ENCODE peak calls at places on chromosomes 5 and 9, in five cellular contexts. One of them, this sample, is unnamed. For H3K4me1, the result is how much of the 10 kb centered on the place peaks cover.

GRCh38 chr5:1568201-1568979 is 44.6 kb upstream of the LPCAT1 start:
- DNase-seq in sigmoid colon: peak
- DNase-seq in HepG2: peak
- DNase-seq in GM12878: no peak
- DNase-seq in spleen: no peak
- DNase-seq in this sample: no peak

GRCh38 chr9:136692190-136693134 is 5.2 kb upstream of the AGPAT2 start:
- DNase-seq in spleen: no peak
- DNase-seq in sigmoid colon: no peak
- DNase-seq in GM12878: no peak
- DNase-seq in HepG2: no peak
- DNase-seq in this sample: no peak

GRCh38 chr9:99445377-99445891 is 223.4 kb downstream of the SEC61B start:
- DNase-seq in GM12878: no peak
- DNase-seq in HepG2: no peak
- DNase-seq in sigmoid colon: no peak
- DNase-seq in spleen: no peak
- DNase-seq in this sample: no peak

GRCh38 chr5:177380805-177381126 is 3.5 kb upstream of the SLC34A1 start:
- DNase-seq in spleen: no peak
- DNase-seq in GM12878: no peak
- DNase-seq in sigmoid colon: no peak
- DNase-seq in HepG2: no peak
- DNase-seq in this sample: no peak

GRCh38 chr5:170597109-170597741 is 93.4 kb downstream of the KCNIP1 start:
- DNase-seq in GM12878: no peak
- DNase-seq in sigmoid colon: peak
- DNase-seq in HepG2: no peak
- DNase-seq in spleen: no peak
- DNase-seq in this sample: no peak

GRCh38 chr9:126472931-126473330 is 140.8 kb upstream of the LMX1B start:
- DNase-seq in HepG2: no peak
- DNase-seq in spleen: no peak
- DNase-seq in sigmoid colon: no peak
- DNase-seq in GM12878: no peak
- DNase-seq in this sample: no peak

GRCh38 chr9:89903076-89903475 is 298.3 kb downstream of the GADD45G start:
- DNase-seq in sigmoid colon: no peak
- DNase-seq in GM12878: no peak
- DNase-seq in HepG2: no peak
- DNase-seq in spleen: no peak
- DNase-seq in this sample: no peak

GRCh38 chr9:126146254-126147145 is 180.1 kb upstream of the MVB12B start:
- DNase-seq in HepG2: peak
- DNase-seq in sigmoid colon: no peak
- DNase-seq in spleen: peak
- DNase-seq in GM12878: peak
- DNase-seq in this sample: peak

GRCh38 chr5:10452768-10453331 is 11.2 kb downstream of the ROPN1L start:
- DNase-seq in GM12878: peak
- DNase-seq in spleen: no peak
- DNase-seq in sigmoid colon: no peak
- DNase-seq in HepG2: peak
- DNase-seq in this sample: no peak

GRCh38 chr5:81400375-81400774 is 6.4 kb upstream of the ACOT12 start:
- DNase-seq in HepG2: no peak
- DNase-seq in GM12878: no peak
- DNase-seq in sigmoid colon: no peak
- DNase-seq in spleen: no peak
- DNase-seq in this sample: no peak

GRCh38 chr5:131986161-131986912 is 25.1 kb downstream of the ACSL6 start:
- DNase-seq in GM12878: no peak
- DNase-seq in HepG2: no peak
- DNase-seq in spleen: peak
- DNase-seq in sigmoid colon: no peak
- DNase-seq in this sample: no peak

GRCh38 chr9:111949919-111950318 is 53.3 kb downstream of the UGCG start:
- DNase-seq in spleen: no peak
- DNase-seq in sigmoid colon: no peak
- DNase-seq in HepG2: no peak
- DNase-seq in GM12878: no peak
- DNase-seq in this sample: no peak

GRCh38 chr5:124651663-124652513 is 94.6 kb downstream of the ZNF608 start:
- DNase-seq in sigmoid colon: peak
- DNase-seq in spleen: peak
- DNase-seq in HepG2: peak
- DNase-seq in GM12878: no peak
- DNase-seq in this sample: peak

GRCh38 chr9:95726756-95727155 is 148.7 kb upstream of the ERCC6L2 start:
- DNase-seq in spleen: no peak
- DNase-seq in HepG2: peak
- DNase-seq in GM12878: no peak
- DNase-seq in sigmoid colon: no peak
- DNase-seq in this sample: no peak

GRCh38 chr9:114861922-114862605 is 56.2 kb upstream of the TNFSF15 start:
- DNase-seq in GM12878: no peak
- DNase-seq in sigmoid colon: no peak
- DNase-seq in HepG2: no peak
- DNase-seq in spleen: no peak
- DNase-seq in this sample: no peak
- H3K4me1 ChIP-seq in GM12878: under half
- H3K4me1 ChIP-seq in sigmoid colon: under half
- H3K4me1 ChIP-seq in HepG2: under half
- H3K4me1 ChIP-seq in spleen: under half
- H3K4me1 ChIP-seq in this sample: under half

GRCh38 chr5:69288668-69289067 is 43.9 kb downstream of the CCDC125 start:
- DNase-seq in spleen: no peak
- DNase-seq in GM12878: no peak
- DNase-seq in sigmoid colon: no peak
- DNase-seq in HepG2: no peak
- DNase-seq in this sample: no peak
- H3K27ac ChIP-seq in spleen: no peak
- H3K27ac ChIP-seq in GM12878: no peak
- H3K27ac ChIP-seq in sigmoid colon: no peak
- H3K27ac ChIP-seq in HepG2: no peak
- H3K27ac ChIP-seq in this sample: no peak

GRCh38 chr5:30438785-30439184 is 754.7 kb upstream of the CDH6 start:
- DNase-seq in sigmoid colon: no peak
- DNase-seq in HepG2: no peak
- DNase-seq in spleen: no peak
- DNase-seq in GM12878: no peak
- DNase-seq in this sample: no peak

GRCh38 chr5:30436718-30437117 is 756.8 kb upstream of the CDH6 start:
- DNase-seq in HepG2: no peak
- DNase-seq in GM12878: no peak
- DNase-seq in sigmoid colon: no peak
- DNase-seq in spleen: no peak
- DNase-seq in this sample: no peak
- TF ChIP-seq POLR2AphosphoS5 in HepG2: no peak
- TF ChIP-seq POLR2AphosphoS5 in GM12878: no peak
- TF ChIP-seq POLR2AphosphoS5 in sigmoid colon: no peak
- TF ChIP-seq POLR2AphosphoS5 in spleen: no peak
- TF ChIP-seq POLR2AphosphoS5 in this sample: no peak

GRCh38 chr9:133143639-133144141 is 20.0 kb downstream of the GBGT1 start:
- DNase-seq in sigmoid colon: no peak
- DNase-seq in HepG2: no peak
- DNase-seq in spleen: no peak
- DNase-seq in GM12878: no peak
- DNase-seq in this sample: no peak
- H3K4me1 ChIP-seq in sigmoid colon: under half
- H3K4me1 ChIP-seq in HepG2: half or more
- H3K4me1 ChIP-seq in spleen: half or more
- H3K4me1 ChIP-seq in GM12878: under half
- H3K4me1 ChIP-seq in this sample: under half

GRCh38 chr9:27453860-27454553 is 70.1 kb upstream of the IFNK start:
- DNase-seq in spleen: no peak
- DNase-seq in GM12878: no peak
- DNase-seq in HepG2: no peak
- DNase-seq in sigmoid colon: no peak
- DNase-seq in this sample: no peak

GRCh38 chr9:27445057-27445990 is 78.8 kb upstream of the IFNK start:
- DNase-seq in GM12878: no peak
- DNase-seq in HepG2: no peak
- DNase-seq in sigmoid colon: no peak
- DNase-seq in spleen: no peak
- DNase-seq in this sample: no peak

GRCh38 chr9:27450752-27451151 is 73.3 kb upstream of the IFNK start:
- DNase-seq in HepG2: no peak
- DNase-seq in spleen: no peak
- DNase-seq in GM12878: no peak
- DNase-seq in sigmoid colon: no peak
- DNase-seq in this sample: no peak

GRCh38 chr9:27447036-27447700 is 76.9 kb upstream of the IFNK start:
- DNase-seq in sigmoid colon: no peak
- DNase-seq in GM12878: no peak
- DNase-seq in spleen: no peak
- DNase-seq in HepG2: no peak
- DNase-seq in this sample: no peak

DNA sequence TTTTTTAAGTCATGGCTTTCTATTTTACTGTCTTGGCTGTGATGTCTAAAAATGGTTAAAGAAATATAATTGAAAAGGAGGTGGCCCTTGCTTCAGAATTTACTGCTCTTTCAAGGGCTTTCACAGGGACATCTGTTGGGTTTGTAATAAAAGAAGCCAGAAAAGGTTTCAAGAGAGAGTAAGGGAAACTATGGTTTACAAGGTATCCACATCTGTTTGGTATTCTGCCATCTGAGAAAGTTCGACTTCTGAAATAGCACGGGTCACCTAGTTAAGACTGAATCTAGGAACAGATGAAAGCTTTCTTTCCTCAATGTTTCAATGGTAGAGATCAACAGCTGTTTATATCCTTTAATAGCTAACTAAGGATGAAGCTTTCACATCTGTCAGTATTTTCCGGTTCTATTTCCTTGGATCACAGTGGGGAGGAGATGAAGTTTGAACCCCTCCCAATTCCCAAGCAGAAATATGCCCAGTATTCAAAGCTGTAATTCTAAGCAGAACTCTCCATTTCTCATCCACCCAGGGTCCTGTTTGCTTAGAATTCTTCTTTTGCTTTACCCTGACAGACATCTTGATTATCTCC is 72.8 kb upstream of the IFNK start:
- DNase-seq in GM12878: no peak
- DNase-seq in spleen: no peak
- DNase-seq in sigmoid colon: no peak
- DNase-seq in HepG2: no peak
- DNase-seq in this sample: no peak
- H3K27ac ChIP-seq in GM12878: no peak
- H3K27ac ChIP-seq in spleen: no peak
- H3K27ac ChIP-seq in sigmoid colon: no peak
- H3K27ac ChIP-seq in HepG2: no peak
- H3K27ac ChIP-seq in this sample: no peak

GRCh38 chr5:66348387-66349125 is 204.5 kb downstream of the SREK1 start:
- DNase-seq in GM12878: no peak
- DNase-seq in spleen: no peak
- DNase-seq in sigmoid colon: no peak
- DNase-seq in HepG2: no peak
- DNase-seq in this sample: no peak
- TF ChIP-seq POLR2AphosphoS5 in GM12878: no peak
- TF ChIP-seq POLR2AphosphoS5 in spleen: no peak
- TF ChIP-seq POLR2AphosphoS5 in sigmoid colon: no peak
- TF ChIP-seq POLR2AphosphoS5 in HepG2: no peak
- TF ChIP-seq POLR2AphosphoS5 in this sample: no peak